ENCODE peak calls at places on chromosome 15, in nine cellular contexts. R, Q, G, I, E, N, C, J and O are unnamed samples.

GRCh38 chr15:70376929-70377691 is 279.4 kb upstream of the TLE3 start:
- DNase-seq in R (peak; percentile 42), Q (no peak), G (no peak), I (no peak), E (peak; percentile 68), N (no peak), C (peak; percentile 2), J (no peak), O (no peak)

GRCh38 chr15:68730491-68731317 is 90.0 kb downstream of the ANP32A start:
- DNase-seq in R (peak; percentile 61), Q (no peak), G (peak; percentile 21), I (no peak), E (peak; percentile 13), N (peak; percentile 55), C (peak; percentile 51), J (no peak), O (peak; percentile 22)

GRCh38 chr15:60390931-60391501 is 6.8 kb downstream of the ANXA2 start:
- DNase-seq in R (peak; percentile 88), Q (no peak), G (peak; percentile 88), I (no peak), E (no peak), N (peak; percentile 25), C (peak; percentile 83), J (no peak), O (peak; percentile 76)

GRCh38 chr15:71748327-71748726 is 62.0 kb upstream of the NR2E3 start:
- DNase-seq in R (no peak), Q (no peak), G (no peak), I (no peak), E (no peak), N (no peak), C (peak; percentile 42), J (peak; percentile 41), O (peak; percentile 82)

GRCh38 chr15:63759752-63760151 is 74.0 kb downstream of the HERC1 start:
- DNase-seq in R (peak; percentile 28), Q (no peak), G (no peak), I (no peak), E (no peak), N (no peak), C (no peak), J (no peak), O (no peak)

GRCh38 chr15:37098468-37099320 is 1.7 kb downstream of the MEIS2 start:
- DNase-seq in R (peak; percentile 77), Q (no peak), G (no peak), I (no peak), E (no peak), N (no peak), C (peak; percentile 35), J (no peak), O (no peak)

GRCh38 chr15:70147178-70147760 is 49.6 kb upstream of the TLE3 start:
- DNase-seq in R (no peak), Q (no peak), G (no peak), I (no peak), E (no peak), N (no peak), C (no peak), J (no peak), O (no peak)

GRCh38 chr15:77516076-77516475 is 95.4 kb downstream of the HMG20A start:
- DNase-seq in R (no peak), Q (no peak), G (no peak), I (no peak), E (no peak), N (no peak), C (no peak), J (no peak), O (no peak)

GRCh38 chr15:25242166-25242879 is 196.5 kb downstream of the UBE3A start:
- DNase-seq in R (no peak), Q (peak; percentile 3), G (no peak), I (no peak), E (no peak), N (no peak), C (no peak), J (no peak), O (no peak)

GRCh38 chr15:89206908-89207331 is 14.5 kb downstream of the RLBP1 start:
- DNase-seq in R (peak; percentile 91), Q (peak; percentile 69), G (peak; percentile 56), I (peak; percentile 50), E (peak; percentile 36), N (peak; percentile 92), C (peak; percentile 57), J (peak; percentile 13), O (no peak)

GRCh38 chr15:35669457-35670045 is 123.6 kb upstream of the DPH6 start:
- DNase-seq in R (no peak), Q (no peak), G (no peak), I (no peak), E (no peak), N (no peak), C (peak; percentile 33), J (no peak), O (no peak)

GRCh38 chr15:71951134-71951533 is 140.8 kb downstream of the NR2E3 start:
- DNase-seq in R (no peak), Q (no peak), G (no peak), I (no peak), E (no peak), N (no peak), C (peak; percentile 40), J (no peak), O (no peak)

GRCh38 chr15:68418611-68419161 is 13.3 kb downstream of the ITGA11 start:
- DNase-seq in R (no peak), Q (no peak), G (no peak), I (no peak), E (no peak), N (no peak), C (peak; percentile 88), J (no peak), O (no peak)

GRCh38 chr15:82820128-82820527 is 10.7 kb downstream of the WHAMM start:
- DNase-seq in R (no peak), Q (no peak), G (no peak), I (no peak), E (no peak), N (no peak), C (no peak), J (no peak), O (no peak)

GRCh38 chr15:27459836-27460235 is 488.9 kb downstream of the GABRG3 start:
- DNase-seq in R (no peak), Q (no peak), G (no peak), I (no peak), E (no peak), N (no peak), C (no peak), J (no peak), O (no peak)

GRCh38 chr15:44713006-44713966 is 2.0 kb downstream of the B2M start:
- DNase-seq in R (no peak), Q (no peak), G (peak; percentile 27), I (no peak), E (no peak), N (no peak), C (peak; percentile 43), J (no peak), O (no peak)

GRCh38 chr15:95162069-95162468 is 930.7 kb downstream of the MCTP2 start:
- DNase-seq in R (no peak), Q (no peak), G (no peak), I (no peak), E (no peak), N (no peak), C (peak; percentile 73), J (no peak), O (no peak)

GRCh38 chr15:100627789-100628395 is 25.5 kb downstream of the ASB7 start:
- DNase-seq in R (peak; percentile 67), Q (peak; percentile 33), G (peak; percentile 48), I (peak; percentile 59), E (peak; percentile 53), N (peak; percentile 53), C (peak; percentile 82), J (peak; percentile 46), O (peak; percentile 53)

GRCh38 chr15:90868261-90868689 is at the start of gene FURIN:
- DNase-seq in R (no peak), Q (no peak), G (no peak), I (no peak), E (no peak), N (no peak), C (no peak), J (no peak), O (no peak)

GRCh38 chr15:58666957-58667356 is 82.5 kb downstream of the ADAM10 start:
- DNase-seq in R (no peak), Q (no peak), G (no peak), I (no peak), E (no peak), N (no peak), C (peak; percentile 62), J (no peak), O (no peak)

GRCh38 chr15:69451951-69452701 is 492 bp upstream of the RPLP1 start:
- DNase-seq in R (peak; percentile 32), Q (no peak), G (peak; percentile 92), I (no peak), E (peak; percentile 66), N (no peak), C (peak; percentile 56), J (no peak), O (no peak)